ENCODE peak calls at places on chromosome 7, in four cellular contexts. M is SK-N-SH, G is neuronal stem cell, Z is PC-3. I is an unnamed sample.
A peak's percentile ranks its signal among the peaks of the same experiment; 100 is the strongest.

GRCh38 chr7:101814996-101815825 is 2.2 kb upstream of the CUX1 start:
- DNase-seq in M (peak; percentile 97), G (no peak), Z (peak; percentile 52), I (peak; percentile 41)

GRCh38 chr7:81294897-81295515 is 376.2 kb upstream of the SEMA3C start:
- DNase-seq in M (no peak), G (no peak), Z (no peak), I (no peak)

GRCh38 chr7:114099337-114099736 is 180.5 kb upstream of the PPP1R3A start:
- DNase-seq in M (no peak), G (no peak), Z (no peak), I (no peak)

GRCh38 chr7:13898957-13899670 is 90.4 kb downstream of the ETV1 start:
- DNase-seq in M (peak; percentile 44), G (no peak), Z (no peak), I (no peak)

GRCh38 chr7:75776295-75776971 is 4.4 kb upstream of the CCL26 start:
- DNase-seq in M (no peak), G (no peak), Z (peak; percentile 94), I (peak; percentile 84)

GRCh38 chr7:26135551-26135950 is 16.4 kb upstream of the NFE2L3 start:
- DNase-seq in M (no peak), G (no peak), Z (no peak), I (no peak)

GRCh38 chr7:142629588-142630260 is 119.5 kb upstream of the PRSS1 start:
- DNase-seq in M (no peak), G (no peak), Z (peak; percentile 17), I (peak; percentile 68)

GRCh38 chr7:117163101-117163500 is 159.8 kb downstream of the WNT2 start:
- DNase-seq in M (no peak), G (no peak), Z (peak; percentile 87), I (peak; percentile 33)

GRCh38 chr7:117323877-117324699 is 1.2 kb upstream of the WNT2 start:
- DNase-seq in M (peak; percentile 59), G (peak; percentile 35), Z (peak; percentile 4), I (peak; percentile 56)

GRCh38 chr7:122736183-122736582 is 33.5 kb upstream of the RNF148 start:
- DNase-seq in M (no peak), G (no peak), Z (no peak), I (peak; percentile 4)
- H3K4me2 ChIP-seq in M (no peak overlapping the region), G (no peak overlapping the region), Z (no peak overlapping the region), I (no peak overlapping the region)

GRCh38 chr7:141231018-141231792 is 157.3 kb downstream of the TMEM178B start:
- DNase-seq in M (peak; percentile 72), G (no peak), Z (peak; percentile 50), I (peak; percentile 4)

GRCh38 chr7:141227454-141227853 is 153.6 kb downstream of the TMEM178B start:
- DNase-seq in M (no peak), G (no peak), Z (no peak), I (no peak)

GRCh38 chr7:141232286-141233051 is 158.6 kb downstream of the TMEM178B start:
- DNase-seq in M (no peak), G (no peak), Z (no peak), I (no peak)

GRCh38 chr7:141225916-141226618 is 152.2 kb downstream of the TMEM178B start:
- DNase-seq in M (no peak), G (no peak), Z (no peak), I (no peak)

GRCh38 chr7:141228482-141228881 is 154.6 kb downstream of the TMEM178B start:
- DNase-seq in M (no peak), G (no peak), Z (no peak), I (no peak)
- H3K4me2 ChIP-seq in M (no peak overlapping the region), G (no peak overlapping the region), Z (no peak overlapping the region), I (no peak overlapping the region)

DNA sequence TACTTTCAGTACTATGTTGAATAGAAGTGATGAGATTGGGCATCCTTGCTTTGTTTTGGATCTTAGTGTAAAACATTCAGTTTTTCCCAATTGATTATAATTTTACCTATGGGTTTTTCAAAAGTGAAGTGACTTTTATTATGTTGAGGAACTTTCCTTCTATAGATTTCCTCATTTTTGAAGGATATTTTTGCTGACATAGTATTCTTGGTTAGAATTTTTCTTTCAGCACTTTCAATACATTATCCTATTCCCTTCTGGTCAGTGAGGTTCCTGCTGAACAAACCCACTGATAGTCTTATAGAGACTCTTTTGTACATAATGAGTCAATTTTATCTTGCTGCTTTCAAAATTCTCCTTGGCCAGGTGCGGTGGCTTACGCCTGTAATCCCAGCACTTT is 297.2 kb downstream of the SUGCT start:
- DNase-seq in M (no peak), G (no peak), Z (no peak), I (no peak)
- H3K4me2 ChIP-seq in M (no peak overlapping the region), G (no peak overlapping the region), Z (no peak overlapping the region), I (no peak overlapping the region)

GRCh38 chr7:129609666-129610065 is 1.9 kb upstream of the NRF1 start:
- DNase-seq in M (no peak), G (no peak), Z (no peak), I (peak; percentile 37)
- H3K4me2 ChIP-seq in M (peak overlapping the region; percentile 82), G (no peak overlapping the region), Z (peak overlapping the region; percentile 76), I (peak overlapping the region; percentile 4)

GRCh38 chr7:2517678-2518077 is 1.9 kb upstream of the LFNG start:
- DNase-seq in M (no peak), G (no peak), Z (no peak), I (peak; percentile 30)
- H3K4me2 ChIP-seq in M (peak overlapping the region; percentile 61), G (peak overlapping the region; percentile 14), Z (peak overlapping the region; percentile 34), I (peak overlapping the region; percentile 93)

DNA sequence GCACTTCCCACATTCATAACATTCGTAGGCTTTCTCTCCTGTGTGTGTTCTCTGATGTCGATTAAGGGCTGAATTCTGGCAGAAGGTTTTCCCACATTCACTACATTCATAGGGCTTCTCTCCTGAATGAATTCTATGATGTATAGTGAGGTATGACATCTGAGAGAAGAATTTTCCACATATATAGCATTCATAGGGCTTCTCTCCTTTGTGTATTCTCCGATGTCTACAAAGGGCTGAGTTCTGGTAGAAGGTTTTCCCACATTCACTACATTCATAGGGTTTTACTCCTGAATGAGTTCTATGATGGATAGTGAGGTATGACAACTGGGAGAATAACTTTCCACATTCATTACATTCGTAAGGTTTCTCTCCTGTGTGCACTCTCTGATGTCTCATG is 15.6 kb downstream of the ZNF12 start:
- DNase-seq in M (no peak), G (no peak), Z (no peak), I (no peak)
- H3K4me2 ChIP-seq in M (no peak overlapping the region), G (no peak overlapping the region), Z (no peak overlapping the region), I (no peak overlapping the region)

DNA sequence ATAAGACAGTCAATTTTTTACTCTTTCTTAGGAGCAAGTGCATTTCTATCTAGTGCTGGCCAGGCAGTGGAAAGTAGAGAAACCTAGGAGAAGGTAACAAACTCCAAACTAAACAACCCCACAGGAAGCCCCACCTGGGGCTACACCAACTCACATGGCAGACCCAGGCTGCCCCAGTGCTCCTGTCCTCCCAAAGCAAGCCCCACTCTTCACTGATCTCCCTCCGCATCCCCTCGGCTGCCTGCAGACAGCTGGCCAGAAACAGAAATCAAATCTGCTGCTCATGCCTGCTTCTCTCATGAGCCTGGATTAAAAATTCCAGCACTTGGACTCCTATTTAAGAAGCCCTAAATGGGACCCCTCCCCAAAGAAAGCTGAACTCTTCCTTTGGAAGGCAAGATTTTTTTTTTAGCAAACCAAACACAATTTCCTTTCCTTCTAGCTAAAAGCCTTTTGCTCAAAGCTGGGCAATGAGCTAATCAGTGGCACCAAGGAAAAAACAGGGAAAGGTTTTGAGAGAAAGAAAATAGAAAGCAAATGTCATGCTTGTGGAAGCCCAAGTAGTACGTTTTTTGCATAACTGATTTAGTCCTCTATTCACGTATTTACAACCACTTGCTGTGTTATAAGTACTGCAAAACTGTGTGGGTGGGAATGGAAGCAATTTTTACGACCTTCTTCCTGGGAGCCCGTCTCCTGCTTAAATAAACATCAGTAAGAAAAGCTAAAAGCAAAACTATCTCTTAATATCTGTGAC is 10.7 kb downstream of the PDE1C start:
- DNase-seq in M (no peak), G (no peak), Z (peak; percentile 43), I (peak; percentile 67)
- H3K4me2 ChIP-seq in M (peak overlapping the region; percentile 68), G (no peak overlapping the region), Z (peak overlapping the region; percentile 58), I (peak overlapping the region; percentile 70)

DNA sequence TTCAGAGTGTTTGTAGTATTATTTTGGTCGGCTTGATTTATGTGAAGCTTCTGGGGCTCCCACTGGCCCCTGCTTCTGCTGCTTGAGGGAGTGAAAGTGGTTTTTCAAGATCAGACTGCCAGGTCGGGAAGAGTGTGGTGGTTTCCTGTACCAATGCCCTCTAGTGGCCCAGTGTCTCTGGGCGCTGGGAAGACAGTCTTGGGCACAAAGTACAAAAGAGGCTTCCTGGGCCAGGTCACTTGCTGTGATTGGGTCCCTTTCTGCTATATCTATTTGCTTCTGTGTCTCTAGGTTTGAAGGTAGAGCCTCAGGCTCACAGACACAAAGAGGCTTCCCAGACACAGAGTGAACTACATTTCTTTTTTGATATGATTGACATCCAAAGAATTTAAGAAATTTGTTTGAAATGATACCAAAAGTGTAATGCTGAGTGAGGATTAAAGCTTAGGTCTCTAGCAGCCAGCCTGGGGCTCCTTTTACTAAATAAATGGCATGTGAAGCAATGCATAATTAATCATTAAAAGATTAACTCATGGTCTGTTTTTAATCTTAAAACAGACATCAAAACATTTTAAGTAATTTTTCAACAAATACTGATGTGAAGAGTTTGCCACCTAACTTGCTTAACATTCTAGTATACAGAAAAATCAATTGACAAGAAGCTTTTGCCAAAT is 36.3 kb downstream of the ABCB1 start:
- DNase-seq in M (peak; percentile 25), G (peak; percentile 9), Z (peak; percentile 55), I (peak; percentile 5)
- H3K4me2 ChIP-seq in M (no peak overlapping the region), G (no peak overlapping the region), Z (no peak overlapping the region), I (no peak overlapping the region)

DNA sequence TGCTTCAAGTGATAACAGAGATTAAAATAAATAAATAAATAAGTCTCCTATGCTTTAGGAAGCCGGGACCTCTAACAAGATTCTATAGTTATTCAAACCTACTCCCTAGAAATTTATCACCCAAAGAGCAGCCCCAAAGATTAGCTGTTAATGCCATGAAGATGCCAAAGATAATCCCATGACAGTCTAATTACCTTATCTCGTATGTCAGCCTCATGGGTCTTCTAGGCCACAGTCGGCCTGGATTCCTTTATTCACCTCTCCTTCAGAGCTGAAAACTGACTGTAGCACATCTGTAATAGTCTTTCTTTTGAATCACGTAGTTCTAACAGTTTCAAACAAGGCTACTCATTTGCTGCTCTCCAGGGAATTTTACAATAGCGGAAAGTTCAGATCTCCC is 24.2 kb downstream of the COL1A2 start:
- DNase-seq in M (no peak), G (no peak), Z (no peak), I (no peak)
- H3K4me2 ChIP-seq in M (no peak overlapping the region), G (no peak overlapping the region), Z (no peak overlapping the region), I (no peak overlapping the region)